ENCODE peak calls at places on chromosomes 2 and 18, in five cellular contexts. S is CD4-positive, alpha-beta T cell; G is Peyer's patch; E is tibial artery; J is left lung. H is an unnamed sample.

GRCh38 chr2:71897145-71897495 is 250.5 kb downstream of the CYP26B1 start:
- DNase-seq in S (no peak), G (no peak), J (no peak), E (no peak), H (no peak)

GRCh38 chr18:36752929-36753865 is 75.6 kb downstream of the TPGS2 start:
- DNase-seq in E (no peak), S (no peak), J (no peak), G (no peak), H (no peak)

GRCh38 chr2:226079186-226079585 is 679.7 kb downstream of the NYAP2 start:
- DNase-seq in G (no peak), E (no peak), S (no peak), J (no peak), H (no peak)

GRCh38 chr2:47534179-47534919 is 131.4 kb downstream of the MSH2 start:
- DNase-seq in J (peak; percentile 52), G (no peak), S (no peak), E (no peak), H (no peak)

GRCh38 chr2:74884118-74884517 is 50.2 kb downstream of the HK2 start:
- DNase-seq in J (no peak), G (no peak), S (no peak), E (no peak), H (no peak)

GRCh38 chr2:86221066-86221684 is 21.9 kb downstream of the MRPL35 start:
- DNase-seq in S (peak; percentile 59), J (no peak), E (no peak), G (no peak), H (peak; percentile 50)

GRCh38 chr2:218152777-218153176 is 14.0 kb downstream of the CXCR1 start:
- DNase-seq in E (no peak), S (no peak), J (no peak), G (no peak), H (no peak)

GRCh38 chr18:79771446-79772107 is 26.2 kb upstream of the KCNG2 start:
- DNase-seq in G (peak; percentile 22), S (peak; percentile 11), E (no peak), J (peak; percentile 18), H (no peak)

GRCh38 chr2:119349289-119349688 is 17.3 kb downstream of the C2orf76 start:
- DNase-seq in E (no peak), S (no peak), G (no peak), J (no peak), H (no peak)

GRCh38 chr18:55983433-55983832 is 395.4 kb upstream of the TCF4 start:
- DNase-seq in S (no peak), E (no peak), J (no peak), G (no peak), H (no peak)

GRCh38 chr2:236664131-236664530 is 94.5 kb downstream of the ACKR3 start:
- DNase-seq in S (no peak), G (no peak), E (peak; percentile 19), J (no peak), H (no peak)

GRCh38 chr2:12787891-12788783 is 71.4 kb downstream of the TRIB2 start:
- DNase-seq in G (no peak), E (no peak), S (no peak), J (no peak), H (no peak)

GRCh38 chr2:127561371-127561770 is 25.9 kb downstream of the MYO7B start:
- DNase-seq in G (no peak), J (no peak), S (no peak), E (no peak), H (no peak)

GRCh38 chr2:28430790-28431418 is 38.2 kb downstream of the FOSL2 start:
- DNase-seq in S (peak; percentile 17), J (peak; percentile 12), E (no peak), G (peak; percentile 39), H (no peak)

GRCh38 chr2:160087854-160088745 is 25.7 kb upstream of the PLA2R1 start:
- DNase-seq in G (no peak), E (no peak), S (no peak), J (no peak), H (no peak)

GRCh38 chr2:121489944-121490585 is 40.6 kb upstream of the RNU4ATAC start:
- DNase-seq in J (no peak), G (no peak), S (no peak), E (no peak), H (no peak)

GRCh38 chr18:25321869-25322268 is 30.1 kb downstream of the ZNF521 start:
- DNase-seq in E (no peak), J (no peak), S (no peak), G (no peak), H (no peak)

GRCh38 chr18:24176727-24177416 is 38.0 kb downstream of the CABYR start:
- DNase-seq in J (peak; percentile 35), E (peak; percentile 42), G (peak; percentile 53), S (no peak), H (peak; percentile 41)

DNA sequence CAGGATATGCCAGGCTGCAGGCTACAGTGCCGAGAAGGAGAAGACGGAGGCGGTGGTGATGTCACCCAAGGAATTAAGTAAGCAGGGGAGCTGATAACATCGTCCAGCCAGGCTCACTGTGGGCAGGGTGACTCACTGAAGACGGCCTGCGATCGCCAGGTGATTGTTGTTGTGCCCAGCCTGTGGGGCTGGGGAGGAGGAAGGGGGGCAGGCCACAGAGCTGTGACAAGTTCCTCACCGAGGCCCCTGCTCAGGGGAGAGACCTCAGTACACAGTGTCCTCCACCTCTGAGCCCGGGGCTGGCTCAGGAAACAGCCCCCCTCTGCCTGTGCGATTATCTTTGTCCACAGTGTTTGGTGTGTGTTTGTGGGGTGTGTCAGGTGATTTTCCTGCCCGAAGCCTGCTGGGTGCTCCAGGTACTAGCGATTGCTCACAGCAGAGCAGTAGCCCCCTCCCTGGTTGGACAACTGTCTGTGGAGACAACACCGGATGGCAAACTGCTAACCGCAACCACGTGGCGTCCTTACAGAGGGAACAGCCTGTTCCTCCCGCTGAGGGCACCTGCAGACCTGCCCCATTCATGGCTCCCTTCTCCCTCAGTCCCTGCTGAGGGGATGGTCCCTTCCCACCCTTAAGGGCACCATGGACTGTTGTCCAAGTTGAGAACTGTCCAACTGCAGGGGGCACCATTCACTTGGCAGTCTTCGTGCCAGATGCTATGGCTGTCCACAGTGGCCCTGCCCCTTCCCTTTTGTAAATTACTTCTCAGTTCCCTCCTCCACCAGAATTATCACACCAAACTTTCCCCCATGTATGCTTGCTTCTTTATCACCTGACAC is 95.1 kb downstream of the ZFP36L2 start:
- DNase-seq in E (peak; percentile 78), J (peak; percentile 86), S (peak; percentile 78), G (peak; percentile 91), H (peak; percentile 62)
- TF ChIP-seq CTCF in E (peak; percentile 35), J (peak; percentile 61), S (peak; percentile 51), G (peak; percentile 23), H (no peak)

GRCh38 chr2:164498841-164499240 is 122.4 kb downstream of the GRB14 start:
- DNase-seq in J (no peak), E (no peak), G (no peak), S (no peak), H (no peak)

GRCh38 chr2:164504253-164504652 is 117.0 kb downstream of the GRB14 start:
- DNase-seq in J (no peak), S (no peak), G (no peak), E (no peak), H (no peak)
- TF ChIP-seq CTCF in J (no peak), S (no peak), G (no peak), E (no peak), H (no peak)

GRCh38 chr18:32438173-32438572 is 32.5 kb downstream of the GAREM1 start:
- DNase-seq in G (no peak), J (no peak), S (no peak), E (no peak), H (no peak)

GRCh38 chr18:32440478-32440877 is 30.2 kb downstream of the GAREM1 start:
- DNase-seq in E (no peak), J (no peak), S (no peak), G (no peak), H (no peak)

GRCh38 chr18:32439241-32439640 is 31.4 kb downstream of the GAREM1 start:
- DNase-seq in E (no peak), G (no peak), J (no peak), S (no peak), H (no peak)

GRCh38 chr18:32441536-32441935 is 29.1 kb downstream of the GAREM1 start:
- DNase-seq in J (no peak), G (no peak), S (no peak), E (no peak), H (no peak)

GRCh38 chr18:32439802-32440201 is 30.9 kb downstream of the GAREM1 start:
- DNase-seq in S (no peak), G (no peak), E (no peak), J (no peak), H (no peak)
- TF ChIP-seq CTCF in S (no peak), G (no peak), E (no peak), J (no peak), H (no peak)

DNA sequence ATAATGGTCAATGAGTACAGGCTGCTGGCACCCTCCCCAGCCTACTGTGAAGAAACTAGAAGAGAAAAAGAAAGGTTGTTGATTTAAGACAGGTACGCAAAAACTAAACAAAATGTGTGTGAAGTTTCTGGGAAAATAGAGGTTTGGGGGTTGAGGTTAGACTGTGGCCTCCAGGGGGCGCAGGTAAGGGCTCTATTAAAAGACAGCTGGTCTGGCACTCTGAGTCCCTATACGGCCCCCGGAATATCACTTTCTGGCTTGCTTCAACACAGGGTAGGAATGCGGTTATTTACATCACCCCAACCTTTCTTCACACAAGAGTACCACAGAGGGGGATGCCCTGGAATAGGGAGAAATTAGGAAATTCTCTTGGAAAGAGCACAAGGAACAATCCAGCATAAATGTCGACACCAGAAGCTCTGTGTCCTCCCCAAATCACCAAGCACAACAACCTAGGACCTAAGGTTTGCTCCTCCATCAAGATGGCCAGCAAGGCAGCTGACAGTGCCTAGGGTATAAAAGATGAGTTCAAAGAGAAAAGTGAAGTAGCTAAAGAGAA is 480.8 kb upstream of the KLHL29 start:
- DNase-seq in E (no peak), S (no peak), J (no peak), G (peak; percentile 56), H (no peak)
- TF ChIP-seq CTCF in E (peak; percentile 8), S (no peak), J (no peak), G (no peak), H (no peak)

DNA sequence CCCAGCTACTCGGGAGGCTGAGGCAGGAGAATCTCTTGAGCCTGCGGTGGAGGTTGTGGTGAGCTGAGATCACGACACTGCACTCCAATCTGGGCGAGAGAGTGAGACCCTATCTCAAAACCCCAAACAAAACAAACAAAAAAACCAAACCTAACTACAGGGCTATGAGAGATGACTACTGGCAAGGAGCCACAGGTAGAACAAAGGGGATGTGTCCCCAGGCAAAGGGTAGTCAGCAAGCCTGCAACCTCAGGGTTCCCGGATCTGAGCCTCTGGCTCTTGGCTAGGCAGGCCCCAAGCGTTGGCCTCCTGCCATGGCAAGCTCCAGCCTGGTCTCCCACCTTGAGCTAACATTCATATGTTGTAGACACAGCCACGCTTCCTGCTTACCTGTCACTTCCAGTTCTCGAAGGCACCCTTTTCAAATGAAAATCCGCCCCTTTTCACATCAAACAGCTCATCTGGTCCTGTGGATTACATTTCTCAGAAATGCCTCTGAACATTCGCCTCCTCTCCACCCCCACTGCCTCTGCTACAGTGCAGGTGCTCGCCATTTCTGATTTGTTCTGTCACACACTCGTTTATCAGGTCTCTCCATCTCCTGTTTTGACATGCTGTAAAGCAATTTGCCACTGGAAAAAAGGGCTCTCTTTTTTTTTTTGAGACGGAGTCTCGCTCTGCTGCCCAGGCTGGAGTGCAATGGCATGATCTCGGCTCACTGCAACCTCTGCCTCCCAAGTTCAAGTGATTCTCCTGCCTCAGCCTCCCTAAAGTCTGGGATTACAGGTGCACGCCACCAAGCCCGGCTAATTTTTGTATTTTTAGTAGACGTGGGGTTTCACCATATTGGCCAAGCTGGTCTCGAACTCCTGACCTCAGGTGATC is 13.1 kb upstream of the ACTR3 start:
- DNase-seq in J (no peak), S (peak; percentile 77), E (no peak), G (peak; percentile 79), H (no peak)
- TF ChIP-seq CTCF in J (no peak), S (no peak), E (no peak), G (no peak), H (no peak)